ENCODE peak calls at places on chromosomes 13 and 19, in five cellular contexts. B is endothelial cell of umbilical vein, R is K562, E is A549, P is HepG2. C is an unnamed sample.

GRCh38 chr13:112252744-112253590 is 123.2 kb upstream of the SPACA7 start:
- DNase-seq in R (no peak), P (no peak), E (no peak), B (no peak), C (no peak)

GRCh38 chr13:83440465-83440864 is 441.8 kb downstream of the SLITRK1 start:
- DNase-seq in E (no peak), P (no peak), B (no peak), R (no peak), C (no peak)

GRCh38 chr13:33145667-33146066 is 129.4 kb downstream of the KL start:
- DNase-seq in E (no peak), B (no peak), R (no peak), P (no peak), C (no peak)

GRCh38 chr13:112106467-112107141 is 39.7 kb downstream of the SOX1 start:
- DNase-seq in E (no peak), P (peak; percentile 6), B (no peak), R (no peak), C (no peak)

GRCh38 chr13:79886601-79887000 is 405.6 kb downstream of the NDFIP2 start:
- DNase-seq in B (no peak), E (no peak), P (no peak), R (no peak), C (no peak)

GRCh38 chr19:29247912-29248311 is 35.0 kb upstream of the UQCRFS1 start:
- DNase-seq in B (no peak), R (no peak), P (no peak), E (no peak), C (no peak)

GRCh38 chr19:13163609-13164364 is 13.6 kb downstream of the IER2 start:
- DNase-seq in E (peak; percentile 94), P (peak; percentile 60), B (peak; percentile 67), R (peak; percentile 92), C (peak; percentile 75)

GRCh38 chr13:75645141-75645540 is 9.0 kb downstream of the LMO7 start:
- DNase-seq in B (no peak), R (no peak), P (no peak), E (no peak), C (no peak)

GRCh38 chr19:13937479-13938360 is 497 bp downstream of the PODNL1 start:
- DNase-seq in E (no peak), B (no peak), R (no peak), P (no peak), C (no peak)

GRCh38 chr13:34555988-34556387 is 386.1 kb upstream of the NBEA start:
- DNase-seq in B (no peak), R (no peak), E (no peak), P (no peak), C (no peak)

GRCh38 chr13:47094734-47095434 is 198.0 kb upstream of the HTR2A start:
- DNase-seq in P (no peak), B (no peak), E (no peak), R (no peak), C (no peak)

GRCh38 chr19:51676566-51677083 is 16.5 kb upstream of the SPACA6 start:
- DNase-seq in R (no peak), E (no peak), P (no peak), B (no peak), C (no peak)

GRCh38 chr19:49355890-49356289 is 6.3 kb downstream of the TEAD2 start:
- DNase-seq in E (no peak), P (no peak), R (no peak), B (no peak), C (peak; percentile 54)

GRCh38 chr19:49340069-49340864 is 5.1 kb downstream of the CD37 start:
- DNase-seq in P (peak; percentile 78), E (no peak), B (peak; percentile 56), R (peak; percentile 76), C (peak; percentile 82)

GRCh38 chr13:46339035-46339666 is 47.9 kb downstream of the RUBCNL start:
- DNase-seq in R (no peak), E (no peak), B (no peak), P (no peak), C (peak; percentile 92)

GRCh38 chr13:90091611-90092010 is 1255.9 kb upstream of the MIR17HG start:
- DNase-seq in R (no peak), E (no peak), B (no peak), P (no peak), C (peak; percentile 38)

GRCh38 chr13:40648841-40649240 is 17.6 kb downstream of the FOXO1 start:
- DNase-seq in P (no peak), R (no peak), B (peak; percentile 44), E (no peak), C (no peak)

GRCh38 chr13:48096670-48097069 is 1.8 kb upstream of the MED4 start:
- DNase-seq in R (no peak), B (no peak), P (peak; percentile 69), E (no peak), C (no peak)

GRCh38 chr13:25796474-25796873 is 255.3 kb downstream of the SHISA2 start:
- DNase-seq in E (no peak), R (no peak), B (no peak), P (no peak), C (no peak)

GRCh38 chr13:65112123-65113075 is 2117.7 kb downstream of the PCDH9 start:
- DNase-seq in R (no peak), E (peak; percentile 0), B (no peak), P (no peak), C (no peak)

GRCh38 chr19:29122185-29122584 is 90.8 kb downstream of the UQCRFS1 start:
- DNase-seq in R (no peak), B (no peak), E (no peak), P (no peak), C (no peak)

GRCh38 chr13:114166381-114167131 is 12.5 kb upstream of the CFAP97D2 start:
- DNase-seq in P (no peak), B (no peak), R (no peak), E (no peak), C (no peak)

GRCh38 chr19:23415561-23416191 is 20.4 kb upstream of the ZNF91 start:
- DNase-seq in P (no peak), E (no peak), B (no peak), R (no peak), C (no peak)

GRCh38 chr13:92833071-92833470 is 393.5 kb upstream of the GPC6 start:
- DNase-seq in B (no peak), E (no peak), P (no peak), R (no peak), C (no peak)

DNA sequence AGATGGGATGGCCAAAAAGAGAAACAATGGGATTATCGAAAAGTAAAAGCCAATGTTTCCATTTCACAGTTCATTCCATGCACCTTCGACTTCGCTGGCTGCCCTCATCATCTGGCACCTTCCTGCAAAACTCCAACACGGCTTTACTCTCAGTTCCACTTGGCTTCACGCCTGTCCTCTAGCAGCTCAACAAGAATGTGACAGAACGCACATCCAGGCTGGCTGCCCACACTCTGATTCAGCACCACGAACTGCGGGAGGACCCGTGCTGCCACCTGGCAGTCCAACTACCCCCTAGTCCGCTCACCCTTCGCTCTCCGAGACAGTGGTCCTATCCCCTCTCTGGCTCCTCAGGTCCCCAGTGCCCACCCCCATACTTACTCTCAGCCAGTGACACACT is 11.7 kb downstream of the ATP7B start:
- DNase-seq in P (no peak), E (no peak), R (no peak), B (no peak), C (no peak)
- TF ChIP-seq MYC in P (no peak), E (no peak), R (no peak), B (no peak), C (no peak)

DNA sequence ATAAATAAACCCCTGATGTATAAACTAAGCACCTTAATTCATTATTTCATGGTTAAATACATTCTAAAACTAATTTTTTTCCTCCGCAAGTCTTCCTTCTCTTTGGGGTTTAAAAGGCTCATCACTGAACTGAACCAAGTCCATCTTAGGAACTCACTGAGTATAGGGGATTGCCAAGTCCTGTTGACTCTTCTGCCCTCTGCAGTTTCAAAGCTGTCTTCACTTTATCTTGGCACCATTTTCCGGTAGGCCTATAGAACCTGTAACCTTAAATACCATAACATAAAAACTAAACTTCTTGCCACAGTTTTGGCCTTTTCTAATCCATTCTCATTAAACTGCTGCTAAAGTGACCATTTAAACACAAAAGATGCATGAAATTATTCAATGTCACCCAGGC is 66.5 kb upstream of the USPL1 start:
- DNase-seq in E (peak; percentile 45), B (peak; percentile 26), P (peak; percentile 29), R (peak; percentile 29), C (peak; percentile 62)
- TF ChIP-seq CTCF in E (peak; percentile 27), B (peak; percentile 8), P (peak; percentile 51), R (peak; percentile 53), C (peak; percentile 44)

GRCh38 chr19:18762125-18763023 is 28.7 kb downstream of the COMP start:
- DNase-seq in E (no peak), B (peak; percentile 40), P (peak; percentile 63), R (no peak), C (no peak)

GRCh38 chr19:18765224-18765623 is 25.9 kb downstream of the COMP start:
- DNase-seq in P (no peak), E (no peak), R (no peak), B (no peak), C (no peak)

GRCh38 chr19:18761531-18762110 is 29.5 kb downstream of the COMP start:
- DNase-seq in R (no peak), B (no peak), E (no peak), P (no peak), C (no peak)

GRCh38 chr19:18763674-18764590 is 27.2 kb downstream of the COMP start:
- DNase-seq in P (no peak), B (no peak), R (peak; percentile 71), E (no peak), C (no peak)

GRCh38 chr19:18764591-18765051 is 26.5 kb downstream of the COMP start:
- DNase-seq in R (no peak), P (no peak), B (no peak), E (no peak), C (no peak)
- TF ChIP-seq MYC in R (no peak), P (no peak), B (no peak), E (no peak), C (no peak)

GRCh38 chr19:11089254-11090013 is at the start of gene LDLR:
- DNase-seq in E (peak; percentile 94), P (peak; percentile 95), R (peak; percentile 98), B (peak; percentile 86), C (peak; percentile 94)

GRCh38 chr19:11088508-11089253 is 582 bp upstream of the LDLR start:
- DNase-seq in E (no peak), P (peak; percentile 81), B (no peak), R (peak; percentile 43), C (no peak)

GRCh38 chr19:11091343-11092153 is 2.3 kb downstream of the LDLR start:
- DNase-seq in R (peak; percentile 77), E (peak; percentile 82), B (peak; percentile 95), P (peak; percentile 94), C (peak; percentile 84)

GRCh38 chr19:11092181-11092538 is 2.9 kb downstream of the LDLR start:
- DNase-seq in B (peak; percentile 81), R (no peak), E (peak; percentile 62), P (peak; percentile 92), C (peak; percentile 69)

DNA sequence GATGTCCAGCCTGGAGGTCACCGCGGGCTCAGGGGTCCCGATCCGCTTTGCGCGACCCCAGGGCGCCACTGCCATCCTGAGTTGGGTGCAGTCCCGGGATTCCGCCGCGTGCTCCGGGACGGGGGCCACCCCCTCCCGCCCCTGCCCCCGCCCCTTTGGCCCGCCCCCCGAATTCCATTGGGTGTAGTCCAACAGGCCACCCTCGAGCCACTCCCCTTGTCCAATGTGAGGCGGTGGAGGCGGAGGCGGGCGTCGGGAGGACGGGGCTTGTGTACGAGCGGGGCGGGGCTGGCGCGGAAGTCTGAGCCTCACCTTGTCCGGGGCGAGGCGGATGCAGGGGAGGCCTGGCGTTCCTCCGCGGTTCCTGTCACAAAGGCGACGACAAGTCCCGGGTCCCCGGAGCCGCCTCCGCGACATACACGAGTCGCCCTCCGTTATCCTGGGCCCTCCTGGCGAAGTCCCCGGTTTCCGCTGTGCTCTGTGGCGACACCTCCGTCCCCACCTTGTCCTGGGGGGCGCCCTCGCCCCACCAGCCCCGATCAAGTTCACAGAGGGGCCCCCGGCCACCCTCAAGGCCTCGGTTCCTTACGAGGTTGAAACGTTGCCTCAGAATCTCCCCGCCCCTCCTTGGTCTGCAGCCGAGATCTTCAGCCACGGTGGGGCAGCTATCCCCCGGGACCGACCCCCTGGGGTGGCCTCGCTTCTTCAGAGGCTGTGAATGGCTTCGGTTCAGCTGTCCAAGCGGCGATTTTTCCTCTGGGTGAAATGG is 1.2 kb downstream of the LDLR start:
- DNase-seq in B (peak; percentile 91), E (peak; percentile 94), R (peak; percentile 98), P (peak; percentile 92), C (peak; percentile 99)
- TF ChIP-seq CTCF in B (no peak), E (no peak), R (no peak), P (peak; percentile 41), C (no peak)

C was measured in NB4.